ENCODE peak calls at places on chromosomes 3 and 15, in seven cellular contexts. F, H, C, Q, P, O and S are unnamed samples.

GRCh38 chr15:69987492-69988482 is 109.9 kb downstream of the TLE3 start:
- DNase-seq in F (no peak), H (no peak), C (no peak), Q (no peak), P (no peak), O (no peak), S (no peak)

GRCh38 chr3:126745760-126746394 is 41.8 kb downstream of the CHCHD6 start:
- DNase-seq in F (peak; percentile 88), H (no peak), C (no peak), Q (no peak), P (no peak), O (peak; percentile 74), S (peak; percentile 80)

GRCh38 chr3:165641569-165642310 is 195.5 kb downstream of the BCHE start:
- DNase-seq in F (no peak), H (no peak), C (no peak), Q (no peak), P (no peak), O (no peak), S (no peak)

GRCh38 chr3:40254898-40255297 is 54.6 kb upstream of the EIF1B start:
- DNase-seq in F (no peak), H (no peak), C (no peak), Q (no peak), P (no peak), O (no peak), S (no peak)

GRCh38 chr3:138842483-138843188 is 7.9 kb upstream of the PIK3CB start:
- DNase-seq in F (no peak), H (no peak), C (no peak), Q (no peak), P (no peak), O (no peak), S (no peak)

GRCh38 chr15:39504812-39505211 is 76.1 kb upstream of the THBS1 start:
- DNase-seq in F (no peak), H (no peak), C (no peak), Q (no peak), P (no peak), O (no peak), S (no peak)

GRCh38 chr3:132318451-132318850 is 1.2 kb downstream of the ACP3 start:
- DNase-seq in F (no peak), H (no peak), C (no peak), Q (no peak), P (no peak), O (no peak), S (no peak)

GRCh38 chr3:126390751-126391150 is 4.0 kb upstream of the CFAP100 start:
- DNase-seq in F (no peak), H (no peak), C (no peak), Q (no peak), P (no peak), O (no peak), S (no peak)

GRCh38 chr3:197029511-197030167 is at the start of gene MELTF:
- DNase-seq in F (peak; percentile 82), H (peak; percentile 99), C (peak; percentile 63), Q (peak; percentile 72), P (no peak), O (peak; percentile 88), S (peak; percentile 85)

GRCh38 chr3:126081618-126082333 is 2.1 kb downstream of the SLC41A3 start:
- DNase-seq in F (no peak), H (peak; percentile 41), C (peak; percentile 58), Q (no peak), P (no peak), O (no peak), S (peak; percentile 40)

GRCh38 chr3:55327131-55327920 is 159.8 kb downstream of the WNT5A start:
- DNase-seq in F (no peak), H (no peak), C (peak; percentile 49), Q (no peak), P (no peak), O (no peak), S (no peak)

GRCh38 chr15:41948499-41948898 is 23.9 kb downstream of the EHD4 start:
- DNase-seq in F (no peak), H (no peak), C (no peak), Q (no peak), P (no peak), O (no peak), S (peak; percentile 66)

GRCh38 chr15:75036269-75036668 is 12.9 kb downstream of the PPCDC start:
- DNase-seq in F (no peak), H (peak; percentile 83), C (peak; percentile 40), Q (no peak), P (no peak), O (no peak), S (no peak)

GRCh38 chr15:91589360-91589759 is 264.1 kb upstream of the SLCO3A1 start:
- DNase-seq in F (no peak), H (no peak), C (no peak), Q (no peak), P (no peak), O (no peak), S (no peak)

GRCh38 chr3:47455806-47456452 is 19.8 kb downstream of the SCAP start:
- DNase-seq in F (no peak), H (no peak), C (no peak), Q (no peak), P (no peak), O (peak; percentile 23), S (no peak)

GRCh38 chr3:39234705-39235104 is 42.3 kb upstream of the XIRP1 start:
- DNase-seq in F (no peak), H (no peak), C (no peak), Q (no peak), P (no peak), O (no peak), S (no peak)

GRCh38 chr15:92882697-92883642 is 17.2 kb upstream of the CHD2 start:
- DNase-seq in F (peak; percentile 58), H (peak; percentile 32), C (no peak), Q (no peak), P (no peak), O (no peak), S (peak; percentile 64)

GRCh38 chr15:90871097-90871715 is 2.8 kb downstream of the FURIN start:
- DNase-seq in F (no peak), H (peak; percentile 59), C (peak; percentile 46), Q (peak; percentile 38), P (no peak), O (no peak), S (peak; percentile 69)

GRCh38 chr15:66927326-66928077 is 137.9 kb upstream of the SMAD3 start:
- DNase-seq in F (no peak), H (no peak), C (no peak), Q (no peak), P (no peak), O (no peak), S (no peak)